ENCODE peak calls at places on chromosomes 1 and 21, in four cellular contexts. V, X, C and Z are unnamed samples. For H3K4me1, the result is how much of the 10 kb centered on the place peaks cover.

GRCh38 chr1:227728059-227728891 is 6.8 kb downstream of the JMJD4 start:
- DNase-seq in V (peak), X (peak), C (peak), Z (peak)

GRCh38 chr21:17612565-17613241 is at the start of gene BTG3:
- DNase-seq in V (peak), X (peak), C (peak), Z (peak)

GRCh38 chr1:168469690-168470089 is 74.1 kb downstream of the XCL2 start:
- DNase-seq in V (peak), X (peak), C (peak), Z (peak)

GRCh38 chr1:240294566-240294965 is 202.9 kb downstream of the FMN2 start:
- DNase-seq in V (no peak), X (no peak), C (no peak), Z (no peak)

GRCh38 chr21:34889287-34889536 is 159.9 kb downstream of the RUNX1 start:
- DNase-seq in V (peak), X (peak), C (peak), Z (peak)

GRCh38 chr1:180953791-180954721 is 41.4 kb downstream of the KIAA1614 start:
- DNase-seq in V (peak), X (peak), C (peak), Z (peak)

GRCh38 chr1:152112101-152112884 is 3.0 kb downstream of the TCHH start:
- DNase-seq in V (no peak), X (no peak), C (no peak), Z (no peak)

GRCh38 chr21:45883090-45883489 is 98.5 kb upstream of the COL6A1 start:
- DNase-seq in V (no peak), X (no peak), C (no peak), Z (no peak)

GRCh38 chr1:21650400-21650799 is 18.8 kb downstream of the RAP1GAP start:
- DNase-seq in V (no peak), X (no peak), C (no peak), Z (no peak)

GRCh38 chr21:41861987-41862386 is 17.2 kb downstream of the PRDM15 start:
- DNase-seq in V (no peak), X (no peak), C (no peak), Z (no peak)

GRCh38 chr1:174740248-174740990 is 259.3 kb upstream of the CACYBP start:
- DNase-seq in V (no peak), X (no peak), C (no peak), Z (no peak)

GRCh38 chr1:32714277-32714676 is 11.7 kb upstream of the SYNC start:
- DNase-seq in V (no peak), X (no peak), C (no peak), Z (no peak)

GRCh38 chr1:211343607-211344334 is 17.1 kb downstream of the TRAF5 start:
- DNase-seq in V (no peak), X (no peak), C (no peak), Z (no peak)

GRCh38 chr1:11286735-11287410 is 13.9 kb downstream of the UBIAD1 start:
- DNase-seq in V (no peak), X (no peak), C (no peak), Z (no peak)

GRCh38 chr1:224726783-224727182 is 110.7 kb downstream of the CNIH3 start:
- DNase-seq in V (peak), X (no peak), C (no peak), Z (no peak)

GRCh38 chr1:3659093-3659492 is 6.8 kb downstream of the TP73 start:
- DNase-seq in V (no peak), X (no peak), C (no peak), Z (no peak)

GRCh38 chr1:27471476-27471875 is 18.5 kb downstream of the WASF2 start:
- DNase-seq in V (no peak), X (no peak), C (no peak), Z (no peak)

GRCh38 chr1:107076846-107077245 is 20.4 kb downstream of the PRMT6 start:
- DNase-seq in V (no peak), X (no peak), C (no peak), Z (no peak)

GRCh38 chr1:27418786-27419185 is 26.4 kb downstream of the GPR3 start:
- DNase-seq in V (no peak), X (no peak), C (no peak), Z (no peak)

GRCh38 chr1:234608026-234608719 is 1.8 kb downstream of the IRF2BP2 start:
- DNase-seq in V (peak), X (peak), C (peak), Z (peak)

GRCh38 chr1:234987415-234988159 is 141.1 kb downstream of the TOMM20 start:
- DNase-seq in V (peak), X (peak), C (peak), Z (no peak)

GRCh38 chr1:229075217-229075616 is 195.7 kb upstream of the RAB4A start:
- DNase-seq in V (no peak), X (no peak), C (no peak), Z (no peak)

GRCh38 chr1:109793486-109794318 is 30.0 kb upstream of the EPS8L3 start:
- DNase-seq in V (peak), X (no peak), C (peak), Z (no peak)

GRCh38 chr1:43238991-43239469 is 30.8 kb upstream of the TMEM125 start:
- DNase-seq in V (no peak), X (no peak), C (no peak), Z (no peak)

GRCh38 chr1:78743626-78744025 is 94.0 kb downstream of the IFI44 start:
- DNase-seq in V (no peak), X (no peak), C (no peak), Z (no peak)

GRCh38 chr1:204870165-204870912 is at the start of gene NFASC:
- DNase-seq in V (no peak), X (no peak), C (no peak), Z (no peak)

GRCh38 chr1:66210653-66211052 is 323.3 kb upstream of the SGIP1 start:
- DNase-seq in V (no peak), X (no peak), C (no peak), Z (no peak)

DNA sequence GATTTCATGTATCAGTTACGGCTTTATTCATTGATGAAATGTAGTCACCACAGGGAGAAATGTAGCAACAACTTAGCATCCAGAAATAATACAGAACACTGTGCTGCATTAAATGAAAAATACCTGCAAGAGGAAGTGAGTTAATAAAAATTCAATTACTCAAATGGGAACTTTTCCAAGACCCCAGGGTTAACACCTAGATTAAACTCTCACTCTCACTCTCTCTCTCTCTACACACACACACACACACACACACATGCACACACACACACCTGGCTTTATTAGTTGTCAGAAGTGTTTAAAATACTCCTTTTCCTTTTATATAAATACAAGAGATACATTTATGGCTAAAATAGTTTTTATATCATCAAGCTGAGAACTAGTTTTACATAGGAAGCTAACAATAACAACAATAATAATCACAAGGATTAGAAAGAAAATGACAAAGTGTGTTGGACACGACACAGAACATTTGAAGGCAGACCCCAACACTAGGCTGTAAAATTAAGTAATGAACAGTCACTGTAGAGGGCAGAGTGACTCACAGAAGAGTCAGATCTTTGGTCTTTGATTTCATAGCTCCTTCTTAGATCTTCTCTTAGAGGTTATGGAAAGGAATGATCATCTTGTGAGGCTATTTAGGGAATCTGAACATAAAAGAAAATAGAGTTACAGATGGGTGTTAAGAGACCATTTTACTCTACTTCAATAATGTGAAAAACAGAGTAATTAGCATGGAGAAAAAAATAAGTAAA is 1266.0 kb upstream of the ADGRL2 start:
- DNase-seq in V (no peak), X (no peak), C (no peak), Z (no peak)
- H3K4me1 ChIP-seq in V (under half), X (under half), C (under half), Z (under half)

GRCh38 chr1:93910305-93910704 is 1.1 kb upstream of the GCLM start:
- DNase-seq in V (no peak), X (no peak), C (no peak), Z (no peak)

GRCh38 chr1:93906480-93906879 is 2.8 kb downstream of the GCLM start:
- DNase-seq in V (no peak), X (no peak), C (no peak), Z (no peak)

GRCh38 chr1:93907718-93908117 is 1.5 kb downstream of the GCLM start:
- DNase-seq in V (no peak), X (peak), C (no peak), Z (no peak)

GRCh38 chr1:93908394-93909145 is 660 bp downstream of the GCLM start:
- DNase-seq in V (no peak), X (peak), C (peak), Z (peak)

GRCh38 chr1:93909146-93910050 is at the start of gene GCLM:
- DNase-seq in V (peak), X (peak), C (peak), Z (peak)
- H3K27ac ChIP-seq in V (peak), X (peak), C (peak), Z (peak)

DNA sequence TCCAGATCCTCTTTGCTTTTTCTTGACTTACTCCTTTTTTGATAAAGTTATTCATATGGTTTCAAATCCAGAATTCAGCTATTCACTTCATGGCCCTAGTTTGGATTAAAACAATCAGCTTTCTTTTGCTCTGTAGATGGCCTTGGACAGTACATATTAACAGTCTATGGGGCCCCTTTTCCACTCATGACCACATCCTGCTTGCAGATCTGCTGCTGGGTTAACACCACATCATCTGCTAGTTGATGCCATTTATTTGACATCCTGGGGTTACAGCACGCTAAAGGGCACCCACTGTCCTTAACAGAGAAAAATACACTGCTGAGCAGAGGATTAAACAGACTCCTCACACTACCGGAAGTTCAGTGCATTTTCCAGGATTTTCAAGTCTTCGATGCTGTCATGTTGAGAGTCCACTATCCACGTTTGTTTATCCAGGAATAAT is 941 bp upstream of the IFI16 start:
- DNase-seq in V (no peak), X (no peak), C (no peak), Z (peak)
- H3K4me3 ChIP-seq in V (no peak), X (no peak), C (no peak), Z (peak)

GRCh38 chr1:207022996-207023679 is 9.4 kb downstream of the C1orf116 start:
- DNase-seq in V (no peak), X (no peak), C (no peak), Z (no peak)
- H3K4me1 ChIP-seq in V (under half), X (under half), C (under half), Z (under half)

GRCh38 chr1:203349757-203350522 is 982 bp downstream of the FMOD start:
- DNase-seq in V (no peak), X (no peak), C (no peak), Z (no peak)
- H3K27ac ChIP-seq in V (peak), X (peak), C (no peak), Z (no peak)

GRCh38 chr1:84825161-84825560 is 67.8 kb downstream of the LPAR3 start:
- DNase-seq in V (no peak), X (no peak), C (no peak), Z (no peak)
- H3K4me3 ChIP-seq in V (no peak), X (no peak), C (no peak), Z (no peak)

GRCh38 chr1:46199233-46199749 is 1.1 kb upstream of the POMGNT1 start:
- DNase-seq in V (no peak), X (no peak), C (no peak), Z (no peak)

GRCh38 chr1:46198026-46198826 is at the start of gene POMGNT1:
- DNase-seq in V (peak), X (peak), C (peak), Z (peak)

GRCh38 chr1:46196609-46197008 is 1.6 kb downstream of the POMGNT1 start:
- DNase-seq in V (no peak), X (no peak), C (no peak), Z (no peak)

GRCh38 chr1:46194641-46195179 is 3.5 kb downstream of the POMGNT1 start:
- DNase-seq in V (no peak), X (no peak), C (no peak), Z (no peak)

DNA sequence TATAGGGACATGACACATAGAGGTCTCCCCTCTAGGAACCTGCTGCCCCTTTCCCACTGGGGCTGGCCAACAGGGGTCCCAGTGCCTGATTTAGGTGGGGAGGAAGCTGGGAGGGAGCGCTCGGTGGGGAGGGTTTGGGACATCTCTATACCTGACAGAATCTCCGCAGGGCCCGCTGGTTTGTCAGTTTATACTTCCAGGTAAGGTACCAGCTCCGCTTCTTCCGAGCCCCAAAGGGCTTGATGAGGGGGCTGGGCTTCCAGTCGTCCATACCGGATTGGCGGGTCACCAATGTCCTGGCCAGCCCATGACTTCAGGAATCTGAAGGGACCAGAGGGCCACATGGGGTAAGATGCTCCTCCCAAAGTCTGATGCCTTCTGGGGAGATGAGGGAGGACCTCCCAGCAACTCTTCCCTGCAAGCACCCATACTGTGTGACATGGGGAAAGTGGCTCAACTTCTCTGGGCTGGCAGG is 646 bp downstream of the POMGNT1 start:
- DNase-seq in V (no peak), X (no peak), C (no peak), Z (no peak)
- H3K4me1 ChIP-seq in V (under half), X (under half), C (under half), Z (under half)

GRCh38 chr1:209674957-209675566 is at the start of gene G0S2:
- DNase-seq in V (peak), X (peak), C (peak), Z (no peak)
- H3K27ac ChIP-seq in V (no peak), X (peak), C (peak), Z (no peak)

DNA sequence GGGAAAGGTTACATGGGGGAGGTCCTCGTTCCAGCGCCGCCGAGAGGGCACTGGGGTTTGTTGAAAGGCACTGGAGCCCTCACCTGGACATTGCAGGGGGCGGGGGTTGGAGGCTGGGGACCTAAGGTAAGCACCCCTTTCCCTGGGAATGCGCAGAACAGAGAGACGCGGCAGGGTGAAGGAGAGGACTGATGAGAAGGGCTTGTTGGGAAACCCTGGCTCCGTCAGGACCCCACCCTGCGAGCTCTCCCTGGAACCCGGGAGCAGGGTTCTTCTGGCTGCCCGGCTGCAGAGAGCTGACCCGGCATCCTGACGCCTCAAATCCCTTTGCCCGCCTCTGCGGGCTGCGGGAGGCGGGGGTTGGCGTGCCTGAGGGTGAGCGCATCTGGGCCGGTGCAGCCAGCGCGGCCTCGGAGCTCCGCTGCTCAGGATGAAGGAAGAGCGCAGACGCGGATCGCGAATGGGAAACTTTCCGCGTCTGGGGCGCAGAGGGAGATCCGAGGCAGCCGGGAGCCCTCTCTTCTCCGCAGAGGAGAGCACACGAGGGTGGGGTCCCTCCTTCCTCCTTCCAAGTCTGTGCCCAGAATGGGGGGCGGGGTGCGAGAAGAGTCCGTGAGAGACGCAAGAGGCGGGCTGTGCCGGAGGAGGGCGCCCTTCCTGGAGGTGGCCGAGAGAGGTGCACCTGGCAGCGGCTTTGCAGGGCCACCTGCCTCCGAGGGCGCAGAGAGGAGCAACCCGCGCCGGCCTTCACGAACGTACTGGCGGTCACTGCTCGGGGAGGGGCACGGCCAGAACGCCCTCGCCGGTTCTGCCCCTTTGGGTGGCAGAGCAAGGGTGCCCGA is 2.4 kb downstream of the IGSF21 start:
- DNase-seq in V (peak), X (no peak), C (peak), Z (no peak)
- H3K4me3 ChIP-seq in V (peak), X (no peak), C (peak), Z (no peak)

DNA sequence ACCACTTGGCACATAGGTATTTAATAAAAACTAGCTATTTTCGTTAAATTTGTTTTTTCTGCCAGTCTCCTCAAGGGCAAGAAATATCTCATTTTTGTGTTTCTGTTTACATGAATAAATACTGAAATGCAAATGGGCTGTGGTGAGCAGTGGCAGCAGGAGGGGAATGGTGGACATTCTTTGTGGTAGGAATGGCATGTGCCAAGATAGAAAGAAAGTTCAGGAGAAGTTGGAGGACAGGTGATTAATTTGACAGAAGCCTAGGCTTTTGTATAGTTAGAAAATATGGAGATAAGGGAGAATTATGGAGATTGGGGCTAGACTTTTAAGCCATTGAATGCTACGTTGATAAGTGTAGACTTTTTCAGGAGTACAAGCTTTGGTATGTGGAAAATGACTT is 8.6 kb downstream of the RAP1A start:
- DNase-seq in V (no peak), X (no peak), C (no peak), Z (no peak)
- H3K4me1 ChIP-seq in V (under half), X (under half), C (half or more), Z (half or more)